ENCODE peak calls at places on chromosome 21, in nine cellular contexts. O, M, X, Z, K, N, C, A and D are unnamed samples. For H3K27me3, the result is how much of the 10 kb centered on the place peaks cover.

GRCh38 chr21:23119491-23119890 is 2121.3 kb downstream of the NCAM2 start:
- DNase-seq in N (no peak), C (no peak), K (no peak), A (no peak), O (no peak), Z (peak), M (no peak), X (no peak), D (no peak)

GRCh38 chr21:20701235-20701634 is 297.0 kb upstream of the NCAM2 start:
- DNase-seq in O (no peak), M (no peak), N (no peak), K (no peak), Z (peak), X (no peak), A (no peak), C (no peak), D (no peak)

GRCh38 chr21:42084079-42084478 is 13.0 kb downstream of the UMODL1 start:
- DNase-seq in C (no peak), X (no peak), O (no peak), Z (no peak), N (no peak), A (no peak), M (no peak), K (no peak), D (no peak)

GRCh38 chr21:33643658-33644311 is 1.5 kb downstream of the ITSN1 start:
- DNase-seq in M (no peak), C (no peak), O (no peak), X (no peak), K (peak), A (no peak), Z (no peak), N (no peak), D (no peak)

GRCh38 chr21:31530918-31531705 is 128.4 kb upstream of the SOD1 start:
- DNase-seq in M (no peak), A (no peak), X (no peak), N (no peak), O (no peak), Z (no peak), C (peak), K (no peak), D (no peak)

GRCh38 chr21:37704751-37705150 is 211.5 kb downstream of the KCNJ6 start:
- DNase-seq in A (no peak), C (no peak), M (no peak), K (no peak), Z (no peak), X (no peak), N (no peak), O (no peak), D (no peak)

GRCh38 chr21:42002421-42002958 is 7.7 kb downstream of the ZBTB21 start:
- DNase-seq in K (no peak), M (no peak), A (no peak), X (no peak), N (no peak), C (no peak), O (no peak), Z (no peak), D (no peak)

GRCh38 chr21:38787461-38788274 is 18.1 kb upstream of the ETS2 start:
- DNase-seq in N (no peak), K (peak), Z (no peak), O (no peak), A (no peak), C (peak), X (no peak), M (no peak), D (no peak)

GRCh38 chr21:37531402-37532042 is 164.9 kb downstream of the DYRK1A start:
- DNase-seq in Z (no peak), M (no peak), X (no peak), K (no peak), A (peak), O (no peak), C (no peak), N (no peak), D (peak)

GRCh38 chr21:18275740-18276139 is 31.1 kb downstream of the CHODL start:
- DNase-seq in K (no peak), O (no peak), Z (peak), N (no peak), A (no peak), M (no peak), C (no peak), X (no peak), D (no peak)

GRCh38 chr21:24336491-24336890 is 1270.8 kb downstream of the MRPL39 start:
- DNase-seq in K (no peak), Z (no peak), M (no peak), O (no peak), C (no peak), N (no peak), A (no peak), X (no peak), D (no peak)

GRCh38 chr21:20259035-20259867 is 739.0 kb upstream of the NCAM2 start:
- DNase-seq in N (no peak), O (no peak), M (no peak), Z (no peak), A (no peak), X (no peak), C (no peak), K (no peak), D (no peak)

GRCh38 chr21:42731264-42732032 is 78.0 kb downstream of the PDE9A start:
- DNase-seq in X (no peak), N (no peak), Z (no peak), M (no peak), C (peak), K (no peak), A (no peak), O (no peak), D (no peak)

GRCh38 chr21:39552856-39553255 is 59.9 kb upstream of the B3GALT5 start:
- DNase-seq in M (no peak), K (no peak), N (no peak), C (no peak), Z (no peak), O (no peak), X (no peak), A (no peak), D (no peak)

GRCh38 chr21:30695956-30696355 is 22.6 kb downstream of the KRTAP21-3 start:
- DNase-seq in C (no peak), Z (no peak), K (no peak), O (no peak), A (no peak), N (no peak), X (no peak), M (no peak), D (no peak)

GRCh38 chr21:39184050-39184980 is 1.1 kb upstream of the PSMG1 start:
- DNase-seq in A (no peak), K (no peak), X (no peak), C (no peak), O (no peak), N (no peak), Z (peak), M (no peak), D (no peak)

GRCh38 chr21:39373634-39374033 is 24.7 kb upstream of the HMGN1 start:
- DNase-seq in N (no peak), M (no peak), O (no peak), C (no peak), X (no peak), A (no peak), K (peak), Z (no peak), D (no peak)

GRCh38 chr21:33434770-33435360 is 31.7 kb downstream of the IFNGR2 start:
- DNase-seq in C (no peak), A (no peak), O (no peak), M (no peak), N (no peak), X (no peak), K (no peak), Z (peak), D (no peak)

GRCh38 chr21:33945652-33946270 is 30.2 kb upstream of the ATP5PO start:
- DNase-seq in N (no peak), K (no peak), O (no peak), X (no peak), Z (no peak), M (no peak), A (no peak), C (no peak), D (no peak)

GRCh38 chr21:38957575-38958340 is 152.0 kb downstream of the ETS2 start:
- DNase-seq in Z (no peak), C (no peak), A (no peak), K (no peak), N (no peak), M (no peak), X (no peak), O (no peak), D (no peak)

GRCh38 chr21:19340954-19341353 is 937.4 kb upstream of the TMPRSS15 start:
- DNase-seq in N (no peak), K (no peak), Z (no peak), C (no peak), O (no peak), M (no peak), A (no peak), X (no peak), D (no peak)

GRCh38 chr21:33993286-33994231 is 78.0 kb upstream of the ATP5PO start:
- DNase-seq in Z (no peak), N (no peak), X (no peak), M (no peak), O (no peak), K (no peak), C (no peak), A (peak), D (no peak)

GRCh38 chr21:43858806-43859648 is 6.0 kb upstream of the AGPAT3 start:
- DNase-seq in Z (no peak), N (no peak), M (no peak), A (no peak), O (no peak), K (peak), X (no peak), C (no peak), D (no peak)

GRCh38 chr21:33642896-33643657 is 776 bp downstream of the ITSN1 start:
- DNase-seq in Z (peak), K (peak), C (peak), M (no peak), X (no peak), O (no peak), A (peak), N (peak), D (peak)

GRCh38 chr21:38824124-38824822 is 18.5 kb downstream of the ETS2 start:
- DNase-seq in M (no peak), O (no peak), C (no peak), N (no peak), A (no peak), K (no peak), Z (no peak), X (no peak), D (no peak)

GRCh38 chr21:26715116-26715515 is 130.1 kb downstream of the ADAMTS1 start:
- DNase-seq in C (no peak), K (no peak), N (no peak), A (no peak), X (no peak), Z (no peak), M (no peak), O (no peak), D (no peak)

GRCh38 chr21:40512590-40512989 is 334.4 kb downstream of the DSCAM start:
- DNase-seq in C (no peak), X (no peak), Z (peak), O (no peak), A (no peak), N (no peak), M (no peak), K (peak), D (no peak)

GRCh38 chr21:16815228-16815627 is 697.6 kb upstream of the CXADR start:
- DNase-seq in A (no peak), C (no peak), Z (no peak), M (no peak), N (no peak), X (no peak), O (no peak), K (peak), D (no peak)

GRCh38 chr21:20856926-20857325 is 141.3 kb upstream of the NCAM2 start:
- DNase-seq in A (no peak), O (no peak), K (no peak), C (no peak), N (no peak), M (no peak), Z (no peak), X (no peak), D (no peak)

GRCh38 chr21:42194863-42195262 is 24.1 kb upstream of the ABCG1 start:
- DNase-seq in N (no peak), M (no peak), Z (no peak), O (no peak), X (no peak), K (no peak), A (no peak), C (no peak), D (no peak)

DNA sequence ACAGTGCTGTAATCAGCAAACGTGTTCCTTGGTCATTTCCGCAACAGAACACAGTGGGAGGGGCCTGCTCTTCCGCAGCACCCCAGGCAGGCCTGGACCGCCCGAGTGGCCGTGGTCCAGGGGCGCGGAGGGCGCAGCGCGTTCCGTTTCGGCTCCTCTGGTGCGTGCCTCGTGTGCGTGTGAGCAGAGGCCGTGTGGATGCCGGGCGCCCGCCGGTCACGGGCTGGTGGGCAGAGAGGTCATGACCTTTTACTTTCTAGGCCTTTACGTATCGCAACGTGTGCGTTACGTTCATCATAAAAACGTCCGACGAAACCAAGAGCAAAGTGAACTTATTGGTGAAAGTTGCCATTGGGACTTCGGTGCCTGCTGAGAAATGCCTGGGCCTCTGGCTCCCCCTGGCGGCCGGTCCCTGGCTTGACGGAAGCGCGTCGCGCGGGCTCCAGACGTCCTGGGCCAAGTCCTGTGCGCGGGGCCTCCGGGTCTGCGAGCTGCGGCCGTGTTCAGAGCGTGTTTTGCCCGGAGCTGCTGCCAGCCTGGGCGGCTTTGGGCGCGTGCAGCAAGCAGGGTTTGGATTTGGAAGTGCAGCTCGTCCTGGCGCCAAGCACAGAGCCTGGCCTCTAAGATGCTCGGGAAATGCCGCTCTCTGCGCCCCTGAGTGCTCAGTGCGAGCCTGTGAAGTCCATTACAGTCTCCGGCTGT is 34.4 kb downstream of the COL18A1 start:
- DNase-seq in C (peak), O (peak), M (peak), X (peak), N (peak), K (peak), A (peak), Z (peak), D (peak)
- H3K4me3 ChIP-seq in C (peak), O (peak), M (no peak), X (peak), N (peak), K (no peak), A (no peak), Z (no peak), D (no peak)

GRCh38 chr21:14989359-14989758 is 75.4 kb downstream of the NRIP1 start:
- DNase-seq in K (no peak), M (no peak), A (no peak), X (no peak), N (no peak), O (no peak), C (no peak), Z (no peak), D (no peak)
- H3K27ac ChIP-seq in K (no peak), M (no peak), A (no peak), X (no peak), N (no peak), O (no peak), C (no peak), Z (no peak), D (no peak)

DNA sequence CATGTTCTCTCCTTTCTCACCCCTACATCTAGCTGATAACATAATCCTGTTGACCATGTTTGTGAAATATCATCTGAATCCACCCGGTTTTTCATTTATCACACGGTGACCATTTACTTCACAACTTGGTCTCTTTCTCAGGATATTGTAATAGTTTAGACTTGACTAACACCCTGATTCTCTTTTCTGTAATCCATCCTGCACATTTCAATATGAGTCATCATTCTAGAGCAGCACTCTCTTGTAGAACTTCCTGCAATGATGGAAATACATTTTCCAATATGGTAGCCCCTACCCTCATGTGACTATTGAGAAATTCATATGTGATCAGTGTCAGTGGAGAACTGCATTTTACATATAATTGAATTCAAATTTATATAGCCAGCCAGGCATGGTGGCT is 2.3 kb upstream of the JAM2 start:
- DNase-seq in C (no peak), K (no peak), Z (no peak), X (no peak), O (no peak), A (no peak), N (no peak), M (no peak), D (no peak)
- H3K27me3 ChIP-seq in C (under half), K (under half), Z (under half), X (under half), O (under half), A (under half), N (under half), M (under half), D (under half)

GRCh38 chr21:44918581-44919033 is 2.1 kb downstream of the ITGB2 start:
- DNase-seq in X (no peak), Z (no peak), O (no peak), K (peak), C (no peak), A (no peak), M (no peak), N (no peak), D (no peak)

GRCh38 chr21:44920694-44921604 is at the start of gene ITGB2:
- DNase-seq in K (peak), M (no peak), C (no peak), X (no peak), A (peak), O (peak), Z (no peak), N (no peak), D (peak)

GRCh38 chr21:44921928-44922327 is 1.2 kb upstream of the ITGB2 start:
- DNase-seq in K (no peak), Z (no peak), O (no peak), X (no peak), M (no peak), N (no peak), A (no peak), C (no peak), D (no peak)

GRCh38 chr21:44919111-44919912 is 1.4 kb downstream of the ITGB2 start:
- DNase-seq in N (peak), Z (no peak), A (peak), M (no peak), K (no peak), X (no peak), C (no peak), O (no peak), D (no peak)

GRCh38 chr21:44919913-44920693 is 596 bp downstream of the ITGB2 start:
- DNase-seq in M (no peak), X (no peak), N (no peak), A (peak), Z (no peak), O (no peak), C (no peak), K (peak), D (no peak)
- H3K4me3 ChIP-seq in M (peak), X (peak), N (no peak), A (no peak), Z (no peak), O (peak), C (peak), K (peak), D (peak)

GRCh38 chr21:35664683-35665082 is 395.6 kb downstream of the SETD4 start:
- DNase-seq in O (no peak), A (no peak), M (no peak), C (no peak), K (no peak), Z (no peak), N (no peak), X (no peak), D (no peak)
- H3K27ac ChIP-seq in O (no peak), A (no peak), M (no peak), C (no peak), K (no peak), Z (no peak), N (no peak), X (no peak), D (no peak)

GRCh38 chr21:44895859-44896258 is 22.4 kb upstream of the PTTG1IP start:
- DNase-seq in N (no peak), K (no peak), A (no peak), M (no peak), Z (no peak), O (no peak), X (no peak), C (no peak), D (no peak)
- H3K27me3 ChIP-seq in N (under half), K (under half), A (under half), M (under half), Z (half or more), O (under half), X (under half), C (under half), D (under half)

DNA sequence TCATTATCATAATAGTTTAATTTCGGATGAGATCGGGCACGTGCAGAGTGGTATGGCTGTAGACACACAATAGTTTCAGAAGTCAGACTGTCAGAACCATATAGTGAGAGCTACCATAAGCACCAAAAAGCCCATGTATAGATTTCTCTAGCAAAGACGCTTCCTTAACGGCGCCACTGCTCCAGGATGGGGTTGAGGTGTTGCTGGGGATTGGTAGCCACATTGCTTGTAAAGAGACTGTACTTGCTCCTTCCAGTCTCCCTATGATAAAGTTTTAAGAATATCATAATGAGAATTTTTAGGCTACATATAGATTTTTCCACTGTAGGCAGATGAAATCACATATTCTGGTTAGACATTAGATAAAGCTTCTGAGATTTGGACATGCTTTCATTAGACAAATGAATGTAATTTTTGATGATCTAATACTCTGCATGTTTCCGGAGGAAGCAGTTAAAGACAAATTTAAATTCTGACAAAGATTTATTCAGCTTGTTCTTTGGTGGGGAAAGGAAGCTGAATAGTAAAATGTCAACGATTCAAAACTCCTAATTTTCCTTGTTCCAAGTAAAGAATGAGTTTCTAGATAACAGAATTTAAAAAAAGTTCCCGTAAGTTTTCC is 77.7 kb downstream of the MAP3K7CL start:
- DNase-seq in A (no peak), K (no peak), M (no peak), Z (no peak), C (no peak), N (no peak), O (no peak), X (no peak), D (no peak)
- H3K4me3 ChIP-seq in A (no peak), K (no peak), M (no peak), Z (no peak), C (no peak), N (no peak), O (no peak), X (peak), D (no peak)